ENCODE peak calls at places on chromosomes 4 and X, in four cellular contexts. One of them, this sample, is unnamed.

GRCh38 chr4:113756005-113756410 is 5.5 kb downstream of the CAMK2D start:
- DNase-seq in AG10803: peak
- DNase-seq in cardiac fibroblast: peak
- DNase-seq in naive B cell: no peak
- DNase-seq in this sample: peak

GRCh38 chr4:5472166-5472565 is 236.2 kb downstream of the EVC2 start:
- DNase-seq in AG10803: no peak
- DNase-seq in cardiac fibroblast: no peak
- DNase-seq in naive B cell: no peak
- DNase-seq in this sample: no peak

GRCh38 chr4:154998773-154999172 is 209.7 kb upstream of the NPY2R start:
- DNase-seq in AG10803: no peak
- DNase-seq in cardiac fibroblast: no peak
- DNase-seq in naive B cell: no peak
- DNase-seq in this sample: no peak

GRCh38 chr4:1478766-1479355 is 72.6 kb upstream of the NKX1-1 start:
- DNase-seq in AG10803: no peak
- DNase-seq in cardiac fibroblast: no peak
- DNase-seq in naive B cell: no peak
- DNase-seq in this sample: no peak

GRCh38 chrX:40933132-40934078 is 151.8 kb upstream of the USP9X start:
- DNase-seq in AG10803: peak
- DNase-seq in cardiac fibroblast: peak
- DNase-seq in naive B cell: no peak
- DNase-seq in this sample: peak

GRCh38 chr4:120709986-120710385 is 212.5 kb downstream of the PRDM5 start:
- DNase-seq in AG10803: peak
- DNase-seq in cardiac fibroblast: peak
- DNase-seq in naive B cell: no peak
- DNase-seq in this sample: no peak

GRCh38 chr4:152430507-152430906 is 105.4 kb downstream of the FBXW7 start:
- DNase-seq in AG10803: no peak
- DNase-seq in cardiac fibroblast: no peak
- DNase-seq in naive B cell: no peak
- DNase-seq in this sample: no peak

GRCh38 chrX:17014216-17014615 is 67.8 kb downstream of the REPS2 start:
- DNase-seq in AG10803: no peak
- DNase-seq in cardiac fibroblast: no peak
- DNase-seq in naive B cell: no peak
- DNase-seq in this sample: no peak

GRCh38 chrX:150018931-150019331 is 80.6 kb upstream of the EOLA2 start:
- DNase-seq in AG10803: peak
- DNase-seq in cardiac fibroblast: peak
- DNase-seq in naive B cell: no peak
- DNase-seq in this sample: no peak

GRCh38 chr4:103904126-103904525 is 184.3 kb upstream of the TACR3 start:
- DNase-seq in AG10803: peak
- DNase-seq in cardiac fibroblast: no peak
- DNase-seq in naive B cell: no peak
- DNase-seq in this sample: no peak

GRCh38 chr4:78079701-78080430 is 22.7 kb downstream of the FRAS1 start:
- DNase-seq in AG10803: no peak
- DNase-seq in cardiac fibroblast: no peak
- DNase-seq in naive B cell: no peak
- DNase-seq in this sample: no peak

GRCh38 chrX:115234220-115234557 is 293 bp upstream of the LRCH2 start:
- DNase-seq in AG10803: peak
- DNase-seq in cardiac fibroblast: no peak
- DNase-seq in naive B cell: no peak
- DNase-seq in this sample: no peak

GRCh38 chr4:21948347-21949072 is at the start of gene KCNIP4:
- DNase-seq in AG10803: no peak
- DNase-seq in cardiac fibroblast: peak
- DNase-seq in naive B cell: no peak
- DNase-seq in this sample: no peak

GRCh38 chr4:2934077-2934812 is 29.0 kb downstream of the NOP14 start:
- DNase-seq in AG10803: peak
- DNase-seq in cardiac fibroblast: peak
- DNase-seq in naive B cell: peak
- DNase-seq in this sample: no peak

GRCh38 chrX:13081385-13082285 is 37.2 kb upstream of the FAM9C start:
- DNase-seq in AG10803: peak
- DNase-seq in cardiac fibroblast: peak
- DNase-seq in naive B cell: peak
- DNase-seq in this sample: no peak

GRCh38 chr4:100494166-100494565 is 23.7 kb downstream of the EMCN start:
- DNase-seq in AG10803: peak
- DNase-seq in cardiac fibroblast: no peak
- DNase-seq in naive B cell: no peak
- DNase-seq in this sample: peak

GRCh38 chr4:111930658-111931057 is 214.6 kb upstream of the FAM241A start:
- DNase-seq in AG10803: no peak
- DNase-seq in cardiac fibroblast: no peak
- DNase-seq in naive B cell: peak
- DNase-seq in this sample: no peak

GRCh38 chrX:75115707-75116413 is 40.2 kb downstream of the ABCB7 start:
- DNase-seq in AG10803: no peak
- DNase-seq in cardiac fibroblast: no peak
- DNase-seq in naive B cell: no peak
- DNase-seq in this sample: no peak

GRCh38 chr4:47914219-47914925 is at the start of gene NFXL1:
- DNase-seq in AG10803: peak
- DNase-seq in cardiac fibroblast: peak
- DNase-seq in naive B cell: peak
- DNase-seq in this sample: peak

GRCh38 chrX:55907968-55908607 is 190.5 kb downstream of the RRAGB start:
- DNase-seq in AG10803: peak
- DNase-seq in cardiac fibroblast: peak
- DNase-seq in naive B cell: peak
- DNase-seq in this sample: no peak

GRCh38 chr4:96035727-96036126 is 195.8 kb downstream of the PDHA2 start:
- DNase-seq in AG10803: no peak
- DNase-seq in cardiac fibroblast: peak
- DNase-seq in naive B cell: no peak
- DNase-seq in this sample: no peak

GRCh38 chr4:61997813-61998212 is 797.7 kb downstream of the ADGRL3 start:
- DNase-seq in AG10803: no peak
- DNase-seq in cardiac fibroblast: no peak
- DNase-seq in naive B cell: no peak
- DNase-seq in this sample: no peak

GRCh38 chrX:154458116-154458953 is at the start of gene PLXNA3:
- DNase-seq in AG10803: peak
- DNase-seq in cardiac fibroblast: peak
- DNase-seq in naive B cell: peak
- DNase-seq in this sample: no peak

GRCh38 chr4:77500801-77501200 is 104.8 kb upstream of the CXCL13 start:
- DNase-seq in AG10803: peak
- DNase-seq in cardiac fibroblast: peak
- DNase-seq in naive B cell: no peak
- DNase-seq in this sample: no peak

GRCh38 chrX:39874202-39874816 is 223.4 kb downstream of the BCOR start:
- DNase-seq in AG10803: no peak
- DNase-seq in cardiac fibroblast: no peak
- DNase-seq in naive B cell: no peak
- DNase-seq in this sample: no peak

GRCh38 chr4:137474711-137475301 is 57.5 kb downstream of the PCDH18 start:
- DNase-seq in AG10803: peak
- DNase-seq in cardiac fibroblast: peak
- DNase-seq in naive B cell: no peak
- DNase-seq in this sample: no peak

GRCh38 chr4:171846232-171846631 is 33.0 kb downstream of the GALNTL6 start:
- DNase-seq in AG10803: peak
- DNase-seq in cardiac fibroblast: peak
- DNase-seq in naive B cell: no peak
- DNase-seq in this sample: peak

GRCh38 chr4:139557506-139558110 is 1.6 kb upstream of the SETD7 start:
- DNase-seq in AG10803: no peak
- DNase-seq in cardiac fibroblast: no peak
- DNase-seq in naive B cell: no peak
- DNase-seq in this sample: no peak

GRCh38 chr4:88008133-88008621 is 742 bp downstream of the PKD2 start:
- DNase-seq in AG10803: peak
- DNase-seq in cardiac fibroblast: peak
- DNase-seq in naive B cell: peak
- DNase-seq in this sample: no peak

GRCh38 chr4:158065176-158065575 is 107.6 kb downstream of the GASK1B start:
- DNase-seq in AG10803: no peak
- DNase-seq in cardiac fibroblast: no peak
- DNase-seq in naive B cell: no peak
- DNase-seq in this sample: no peak

GRCh38 chr4:140156529-140157171 is 2.7 kb upstream of the MAML3 start:
- DNase-seq in AG10803: peak
- DNase-seq in cardiac fibroblast: no peak
- DNase-seq in naive B cell: peak
- DNase-seq in this sample: no peak

GRCh38 chrX:85994228-85994627 is 53.1 kb downstream of the CHM start:
- DNase-seq in AG10803: peak
- DNase-seq in cardiac fibroblast: no peak
- DNase-seq in naive B cell: no peak
- DNase-seq in this sample: no peak

GRCh38 chr4:99028187-99028586 is 32.7 kb downstream of the METAP1 start:
- DNase-seq in AG10803: peak
- DNase-seq in cardiac fibroblast: no peak
- DNase-seq in naive B cell: no peak
- DNase-seq in this sample: no peak

GRCh38 chrX:129931411-129932136 is 25.6 kb downstream of the UTP14A start:
- DNase-seq in AG10803: peak
- DNase-seq in cardiac fibroblast: peak
- DNase-seq in naive B cell: peak
- DNase-seq in this sample: peak

GRCh38 chr4:151659631-151660030 is 101.2 kb downstream of the GATB start:
- DNase-seq in AG10803: peak
- DNase-seq in cardiac fibroblast: no peak
- DNase-seq in naive B cell: no peak
- DNase-seq in this sample: no peak

This sample was measured in GM04503.